ENCODE peak calls at places on chromosomes 6 and 20, in four cellular contexts. Y is lower lobe of right lung, N is BE2C, B is foreskin fibroblast. V is an unnamed sample.

GRCh38 chr6:89509719-89510339 is 76.9 kb downstream of the ANKRD6 start:
- DNase-seq in B (no peak), Y (no peak), N (peak; percentile 32), V (no peak)

GRCh38 chr6:164040994-164041393 is 626.5 kb downstream of the QKI start:
- DNase-seq in Y (no peak), B (no peak), N (no peak), V (no peak)

GRCh38 chr6:45212976-45213375 is 115.2 kb upstream of the RUNX2 start:
- DNase-seq in N (no peak), Y (no peak), B (no peak), V (no peak)

GRCh38 chr6:7909323-7910276 is 988 bp downstream of the TXNDC5 start:
- DNase-seq in B (peak; percentile 84), N (peak; percentile 77), Y (peak; percentile 71), V (peak; percentile 32)

GRCh38 chr20:48733296-48733790 is 94.5 kb downstream of the PREX1 start:
- DNase-seq in N (no peak), Y (no peak), B (no peak), V (no peak)

GRCh38 chr20:41145821-41146620 is 8.7 kb downstream of the PLCG1 start:
- DNase-seq in Y (peak; percentile 79), B (no peak), N (no peak), V (peak; percentile 25)

GRCh38 chr6:150403458-150404245 is 34.8 kb downstream of the IYD start:
- DNase-seq in N (no peak), Y (no peak), B (peak; percentile 53), V (peak; percentile 87)

GRCh38 chr20:41540459-41540858 is 77.7 kb downstream of the CHD6 start:
- DNase-seq in N (no peak), Y (no peak), B (no peak), V (no peak)

GRCh38 chr6:138970856-138971425 is 17.1 kb downstream of the REPS1 start:
- DNase-seq in Y (no peak), B (peak; percentile 96), N (no peak), V (peak; percentile 99)

GRCh38 chr6:160940197-160940596 is 51.4 kb upstream of the MAP3K4 start:
- DNase-seq in Y (no peak), B (no peak), N (no peak), V (no peak)

GRCh38 chr20:32968833-32969241 is 35.4 kb downstream of the SUN5 start:
- DNase-seq in N (no peak), Y (no peak), B (no peak), V (peak; percentile 7)

GRCh38 chr6:127459231-127459641 is at the start of gene KIAA0408:
- DNase-seq in Y (peak; percentile 67), N (no peak), B (peak; percentile 83), V (peak; percentile 86)

GRCh38 chr20:43438578-43439316 is 18.9 kb upstream of the SRSF6 start:
- DNase-seq in N (no peak), Y (no peak), B (no peak), V (no peak)

GRCh38 chr6:18395851-18396187 is 8.7 kb downstream of the RNF144B start:
- DNase-seq in Y (no peak), N (no peak), B (no peak), V (no peak)

GRCh38 chr6:94501546-94501945 is 1075.8 kb upstream of the MANEA start:
- DNase-seq in N (no peak), B (no peak), Y (no peak), V (no peak)

GRCh38 chr6:19311786-19312185 is 525.4 kb upstream of the ID4 start:
- DNase-seq in Y (no peak), B (no peak), N (no peak), V (no peak)

GRCh38 chr20:43446361-43446879 is 11.3 kb upstream of the SRSF6 start:
- DNase-seq in Y (no peak), N (peak; percentile 83), B (peak; percentile 77), V (peak; percentile 16)

GRCh38 chr6:82555801-82556200 is 192.2 kb downstream of the TPBG start:
- DNase-seq in B (peak; percentile 75), N (no peak), Y (no peak), V (peak; percentile 84)

GRCh38 chr6:10406556-10406955 is 8.3 kb downstream of the TFAP2A start:
- DNase-seq in B (peak; percentile 60), N (no peak), Y (no peak), V (no peak)

GRCh38 chr6:44564906-44565524 is 177.5 kb downstream of the CDC5L start:
- DNase-seq in Y (peak; percentile 59), B (no peak), N (no peak), V (no peak)

GRCh38 chr6:152859225-152859624 is 108.6 kb downstream of the VIP start:
- DNase-seq in N (no peak), Y (no peak), B (peak; percentile 4), V (no peak)

GRCh38 chr6:139311826-139312225 is 20.0 kb upstream of the TXLNB start:
- DNase-seq in N (no peak), B (peak; percentile 54), Y (no peak), V (peak; percentile 58)

GRCh38 chr20:33362898-33363297 is 38.4 kb downstream of the CDK5RAP1 start:
- DNase-seq in N (no peak), B (no peak), Y (no peak), V (no peak)

GRCh38 chr6:122222761-122223160 is 176.7 kb upstream of the HSF2 start:
- DNase-seq in B (peak; percentile 12), Y (no peak), N (no peak), V (no peak)

GRCh38 chr20:4563534-4563933 is 158.2 kb upstream of the PRND start:
- DNase-seq in Y (no peak), B (peak; percentile 90), N (no peak), V (peak; percentile 76)

GRCh38 chr6:31252625-31253024 is 19.3 kb downstream of the HLA-C start:
- DNase-seq in B (no peak), Y (no peak), N (no peak), V (no peak)

GRCh38 chr6:2940851-2941250 is 30.5 kb downstream of the SERPINB6 start:
- DNase-seq in B (no peak), N (no peak), Y (no peak), V (no peak)

GRCh38 chr6:52271852-52272460 is 12.6 kb downstream of the MCM3 start:
- DNase-seq in Y (no peak), B (peak; percentile 9), N (no peak), V (no peak)

GRCh38 chr6:73653571-73654424 is at the start of gene SLC17A5:
- DNase-seq in B (peak; percentile 98), Y (peak; percentile 95), N (peak; percentile 93), V (peak; percentile 90)

GRCh38 chr20:35523298-35523888 is 6.1 kb downstream of the C20orf173 start:
- DNase-seq in N (peak; percentile 49), B (peak; percentile 44), Y (no peak), V (peak; percentile 7)

GRCh38 chr6:148611213-148611612 is 135.6 kb upstream of the UST start:
- DNase-seq in N (no peak), B (peak; percentile 90), Y (no peak), V (peak; percentile 92)

GRCh38 chr6:16322666-16323312 is 84.4 kb downstream of the GMPR start:
- DNase-seq in B (peak; percentile 95), N (no peak), Y (no peak), V (peak; percentile 87)

DNA sequence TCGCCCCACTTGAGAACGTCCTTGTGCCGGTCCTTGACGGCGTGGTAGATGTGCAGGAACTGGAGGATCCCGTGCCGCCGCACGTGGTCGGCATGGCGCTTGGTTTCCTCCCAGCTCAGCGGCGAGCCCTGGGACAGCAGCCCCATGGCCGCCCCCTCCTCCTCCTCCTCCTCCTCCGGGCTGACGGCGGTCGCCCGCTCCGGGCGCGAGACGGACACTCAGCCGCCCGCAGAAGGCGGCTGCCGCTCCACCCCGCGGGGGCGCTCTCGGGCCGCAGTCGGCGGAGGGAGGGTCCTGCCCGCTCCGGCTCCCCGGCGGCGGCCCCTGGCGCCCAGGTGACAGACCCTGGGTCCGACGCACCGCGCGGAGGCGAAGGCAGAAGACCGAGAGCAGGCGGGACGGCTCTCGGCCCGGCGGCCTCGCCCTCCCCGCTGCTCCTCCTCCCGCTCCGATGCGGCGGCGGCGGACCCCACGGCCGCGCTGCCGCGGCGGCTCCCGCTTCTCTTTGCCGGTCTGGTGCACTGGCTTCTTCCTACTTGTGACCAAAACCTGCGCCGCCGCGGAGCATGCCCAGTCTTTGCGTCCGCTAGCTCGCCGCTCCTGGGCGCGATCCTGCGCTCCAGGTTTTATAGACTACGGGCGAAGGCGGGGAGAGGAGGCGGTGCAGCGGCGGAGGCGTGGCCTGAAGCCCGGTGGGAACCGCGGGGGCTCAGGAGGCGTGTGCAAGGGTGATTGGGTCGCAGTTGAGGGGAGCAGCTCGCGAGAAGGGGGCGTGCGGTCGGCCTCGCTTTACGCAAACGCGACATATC is at the start of gene GCLC:
- DNase-seq in B (peak; percentile 99), N (peak; percentile 96), Y (peak; percentile 95), V (peak; percentile 92)
- H3K4me3 ChIP-seq in B (peak within 1 kb of the TSS; percentile 74), N (peak within 1 kb of the TSS; percentile 66), Y (peak within 1 kb of the TSS; percentile 68), V (peak within 1 kb of the TSS; percentile 65)

DNA sequence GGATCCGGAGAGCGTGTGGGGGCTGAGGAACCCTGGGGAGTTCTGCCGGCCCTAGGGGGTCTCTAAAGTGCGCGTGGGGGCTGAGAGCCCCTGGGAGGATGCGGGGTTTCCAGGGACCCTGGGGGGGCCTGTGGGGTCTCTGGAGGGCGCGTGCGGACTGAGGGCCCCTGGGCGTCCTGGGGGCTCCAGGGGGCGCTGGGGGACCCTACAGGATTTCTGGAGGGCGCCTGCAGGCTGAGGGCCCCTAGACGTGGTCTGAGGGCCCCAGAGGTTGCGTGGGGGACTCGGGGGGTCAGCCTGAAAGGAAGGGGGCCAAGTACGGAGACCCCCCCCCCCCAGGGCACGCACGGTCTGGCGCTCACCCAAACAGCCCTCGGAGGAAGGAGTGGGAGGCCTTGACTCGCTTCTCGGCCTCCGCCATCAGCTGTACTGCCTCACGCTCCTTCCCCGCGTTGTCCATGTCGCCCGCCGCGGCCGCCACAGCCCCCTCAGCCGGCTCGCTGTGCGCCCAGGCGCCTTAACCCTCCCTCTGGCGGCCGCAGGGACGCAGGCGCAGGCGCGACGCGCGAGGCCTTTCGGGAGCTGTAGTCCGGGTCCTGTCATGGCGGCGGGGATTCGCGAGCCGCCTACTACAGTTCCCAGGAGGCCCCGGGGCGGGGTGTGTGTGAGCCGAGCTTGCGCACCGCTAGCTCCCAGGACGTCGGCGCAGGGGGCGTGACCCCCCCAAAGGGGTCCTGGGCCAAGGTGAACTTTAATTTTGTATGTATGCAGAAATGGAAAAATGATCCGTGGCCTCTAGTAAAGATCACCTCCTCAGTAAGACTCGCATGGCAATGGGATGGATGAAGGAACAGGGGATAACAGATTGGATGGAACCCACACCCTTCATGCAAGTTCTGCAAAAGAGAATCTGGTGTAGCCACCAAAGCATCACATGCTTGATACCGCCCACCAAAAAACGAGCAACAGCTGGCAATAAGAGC is at the start of gene NAPB:
- DNase-seq in N (peak; percentile 97), Y (peak; percentile 98), B (peak; percentile 98), V (peak; percentile 89)
- TF ChIP-seq CTCF in N (peak; percentile 38), Y (peak; percentile 66), B (peak; percentile 44), V (no peak)

DNA sequence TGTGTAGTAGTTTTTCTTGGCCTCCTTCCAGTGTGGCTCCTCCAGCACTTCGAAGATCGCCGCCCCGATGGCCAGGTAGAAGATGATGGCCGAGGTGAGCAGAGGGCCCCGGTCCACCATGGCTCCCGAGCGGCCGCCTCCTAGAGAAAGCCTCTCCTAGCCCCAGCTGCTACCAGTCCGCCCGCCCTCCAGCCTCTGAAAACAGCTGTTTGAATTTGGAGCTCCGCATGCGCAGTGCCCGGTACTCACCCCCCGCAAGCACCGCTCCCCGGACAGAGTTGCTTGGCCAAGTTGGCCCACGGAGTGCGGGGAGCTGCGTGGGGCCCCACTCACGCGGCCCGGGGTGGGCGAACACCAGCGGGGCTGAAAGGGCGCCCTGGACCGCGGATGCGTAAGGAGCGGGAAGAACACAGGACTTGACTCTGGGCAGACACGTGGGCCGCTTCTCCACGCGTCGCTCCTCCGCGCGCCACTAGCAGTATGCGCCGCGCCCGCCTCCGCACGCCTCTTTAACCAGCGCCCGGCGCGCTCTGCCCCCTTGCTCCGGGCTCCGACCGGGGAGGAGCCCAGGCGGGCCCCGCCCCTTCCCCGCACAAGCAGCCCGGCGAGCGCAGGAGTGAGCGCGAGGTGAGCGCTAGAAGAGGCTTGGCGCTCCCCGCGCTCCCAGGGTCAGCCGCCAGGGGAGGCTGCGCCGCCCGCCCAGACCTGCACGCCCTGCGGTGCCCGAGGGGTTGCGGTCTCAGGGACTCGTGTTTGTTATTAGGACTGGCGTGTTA is at the start of gene KCNK5:
- DNase-seq in N (peak; percentile 85), Y (peak; percentile 93), B (peak; percentile 71), V (peak; percentile 45)
- H3K4me3 ChIP-seq in N (peak within 1 kb of the TSS; percentile 46), Y (peak within 1 kb of the TSS; percentile 72), B (peak within 1 kb of the TSS; percentile 33), V (peak within 1 kb of the TSS; percentile 31)

GRCh38 chr6:1787894-1788293 is 178.2 kb downstream of the FOXC1 start:
- DNase-seq in B (peak; percentile 47), Y (no peak), N (no peak), V (peak; percentile 66)
- TF ChIP-seq CTCF in B (no peak), Y (no peak), N (no peak), V (no peak)

V was measured in fibroblast of mammary gland.